ENCODE peak calls at places on chromosomes 13 and 19, in six cellular contexts. C is iris pigment epithelial cell, I is AG04450, M is AML-193, H is ecto neural progenitor cell, X is foreskin fibroblast. O is an unnamed sample.

GRCh38 chr13:46866150-46866549 is 30.7 kb downstream of the HTR2A start:
- DNase-seq in C (peak; percentile 69), I (peak; percentile 27), M (peak; percentile 99), H (peak; percentile 56), X (peak; percentile 88), O (peak; percentile 63)

GRCh38 chr19:57267294-57267693 is 13.0 kb upstream of the ZNF460 start:
- DNase-seq in C (no peak), I (no peak), M (no peak), H (no peak), X (no peak), O (no peak)

GRCh38 chr13:46622918-46623256 is 69.9 kb downstream of the LRCH1 start:
- DNase-seq in C (peak; percentile 83), I (peak; percentile 60), M (no peak), H (no peak), X (peak; percentile 95), O (peak; percentile 84)

GRCh38 chr19:36215276-36216171 is 618 bp downstream of the ZNF146 start:
- DNase-seq in C (peak; percentile 70), I (no peak), M (peak; percentile 43), H (no peak), X (peak; percentile 54), O (peak; percentile 62)

GRCh38 chr13:94481966-94482365 is 2.5 kb upstream of the DCT start:
- DNase-seq in C (peak; percentile 61), I (no peak), M (no peak), H (no peak), X (peak; percentile 46), O (peak; percentile 66)

GRCh38 chr19:10104665-10105221 is 1.4 kb upstream of the PPAN start:
- DNase-seq in C (no peak), I (no peak), M (no peak), H (no peak), X (no peak), O (no peak)

GRCh38 chr19:40147693-40148347 is 43.4 kb upstream of the MAP3K10 start:
- DNase-seq in C (peak; percentile 81), I (peak; percentile 38), M (peak; percentile 39), H (no peak), X (peak; percentile 78), O (peak; percentile 77)

GRCh38 chr19:3683866-3684816 is 16.1 kb downstream of the PIP5K1C start:
- DNase-seq in C (peak; percentile 81), I (no peak), M (no peak), H (no peak), X (peak; percentile 78), O (peak; percentile 31)

GRCh38 chr13:20161275-20161950 is 561 bp upstream of the GJA3 start:
- DNase-seq in C (no peak), I (no peak), M (no peak), H (no peak), X (peak; percentile 47), O (no peak)

GRCh38 chr13:112254061-112254818 is 121.9 kb upstream of the SPACA7 start:
- DNase-seq in C (no peak), I (no peak), M (no peak), H (peak; percentile 42), X (no peak), O (no peak)

GRCh38 chr13:95607363-95607762 is 37.1 kb downstream of the DZIP1 start:
- DNase-seq in C (peak; percentile 77), I (no peak), M (no peak), H (no peak), X (peak; percentile 62), O (peak; percentile 64)

GRCh38 chr13:29589967-29590366 is 5.5 kb downstream of the SLC7A1 start:
- DNase-seq in C (no peak), I (no peak), M (no peak), H (no peak), X (no peak), O (no peak)

GRCh38 chr13:106568225-106569003 is 477 bp upstream of the ARGLU1 start:
- DNase-seq in C (no peak), I (no peak), M (peak; percentile 44), H (no peak), X (no peak), O (no peak)

GRCh38 chr19:19643158-19644053 is at the start of gene GMIP:
- DNase-seq in C (peak; percentile 29), I (no peak), M (peak; percentile 59), H (peak; percentile 86), X (peak; percentile 78), O (peak; percentile 29)

GRCh38 chr19:50717026-50717723 is 2.4 kb downstream of the SHANK1 start:
- DNase-seq in C (no peak), I (no peak), M (no peak), H (no peak), X (no peak), O (no peak)

GRCh38 chr19:39372941-39373340 is 18.0 kb downstream of the PAF1 start:
- DNase-seq in C (peak; percentile 43), I (no peak), M (no peak), H (no peak), X (no peak), O (peak; percentile 28)

GRCh38 chr13:97448503-97449251 is 14.7 kb downstream of the RAP2A start:
- DNase-seq in C (no peak), I (no peak), M (no peak), H (no peak), X (no peak), O (no peak)

GRCh38 chr13:29304148-29304547 is 291.3 kb downstream of the SLC7A1 start:
- DNase-seq in C (no peak), I (no peak), M (no peak), H (no peak), X (no peak), O (no peak)

GRCh38 chr19:11453468-11454341 is 18.3 kb downstream of the PRKCSH start:
- DNase-seq in C (no peak), I (no peak), M (no peak), H (no peak), X (no peak), O (no peak)

GRCh38 chr19:30558793-30559192 is 186.6 kb downstream of the ZNF536 start:
- DNase-seq in C (no peak), I (no peak), M (no peak), H (no peak), X (no peak), O (no peak)

GRCh38 chr13:32850311-32851052 is 165.7 kb upstream of the KL start:
- DNase-seq in C (no peak), I (no peak), M (no peak), H (peak; percentile 2), X (peak; percentile 63), O (no peak)

GRCh38 chr13:64529874-64530485 is 2700.2 kb downstream of the PCDH9 start:
- DNase-seq in C (peak; percentile 9), I (no peak), M (peak; percentile 27), H (no peak), X (peak; percentile 31), O (no peak)

GRCh38 chr13:98481511-98481951 is 95.4 kb downstream of the STK24 start:
- DNase-seq in C (no peak), I (no peak), M (no peak), H (no peak), X (no peak), O (peak; percentile 30)

GRCh38 chr19:54464044-54464623 is 556 bp upstream of the LENG9 start:
- DNase-seq in C (peak; percentile 85), I (no peak), M (peak; percentile 43), H (peak; percentile 86), X (peak; percentile 79), O (peak; percentile 49)

GRCh38 chr13:73072501-73072900 is 13.7 kb downstream of the KLF5 start:
- DNase-seq in C (no peak), I (no peak), M (no peak), H (no peak), X (no peak), O (no peak)

GRCh38 chr19:47503823-47504145 is 11.1 kb downstream of the NAPA start:
- DNase-seq in C (no peak), I (no peak), M (no peak), H (no peak), X (no peak), O (no peak)

GRCh38 chr19:53537126-53537522 is 821 bp upstream of the ZNF331 start:
- DNase-seq in C (no peak), I (no peak), M (no peak), H (no peak), X (no peak), O (no peak)

GRCh38 chr19:17255150-17255621 is 9.4 kb downstream of the USHBP1 start:
- DNase-seq in C (peak; percentile 59), I (no peak), M (no peak), H (no peak), X (no peak), O (no peak)

GRCh38 chr19:49502866-49503581 is 6.8 kb downstream of the RPS11 start:
- DNase-seq in C (peak; percentile 88), I (peak; percentile 59), M (peak; percentile 44), H (no peak), X (peak; percentile 90), O (peak; percentile 81)

O was measured in IMR-90.